ENCODE peak calls at places on chromosome X, in nine cellular contexts. One of them, this sample, is unnamed.

GRCh38 chrX:117147249-117147648 is 684.5 kb upstream of the CT83 start:
- DNase-seq in PC-3: no peak
- DNase-seq in OCI-LY7: no peak
- DNase-seq in hepatocyte: no peak
- DNase-seq in HCT116: no peak
- DNase-seq in GM23248: no peak
- DNase-seq in GM23338: no peak
- DNase-seq in SK-N-SH: no peak
- DNase-seq in MM.1S: no peak
- DNase-seq in this sample: no peak

GRCh38 chrX:150731795-150732194 is 38.6 kb downstream of the MTMR1 start:
- DNase-seq in PC-3: peak
- DNase-seq in OCI-LY7: no peak
- DNase-seq in hepatocyte: no peak
- DNase-seq in HCT116: no peak
- DNase-seq in GM23248: peak
- DNase-seq in GM23338: no peak
- DNase-seq in SK-N-SH: no peak
- DNase-seq in MM.1S: no peak
- DNase-seq in this sample: no peak

GRCh38 chrX:129360175-129360574 is 163.1 kb downstream of the SMARCA1 start:
- DNase-seq in PC-3: peak
- DNase-seq in OCI-LY7: peak
- DNase-seq in hepatocyte: peak
- DNase-seq in HCT116: peak
- DNase-seq in GM23248: peak
- DNase-seq in GM23338: peak
- DNase-seq in SK-N-SH: peak
- DNase-seq in MM.1S: peak
- DNase-seq in this sample: peak

GRCh38 chrX:72258174-72258573 is 18.9 kb downstream of the RPS4X start:
- DNase-seq in PC-3: peak
- DNase-seq in OCI-LY7: no peak
- DNase-seq in hepatocyte: peak
- DNase-seq in HCT116: no peak
- DNase-seq in GM23248: peak
- DNase-seq in GM23338: no peak
- DNase-seq in SK-N-SH: peak
- DNase-seq in MM.1S: no peak
- DNase-seq in this sample: no peak

GRCh38 chrX:104428231-104428630 is 137.8 kb upstream of the IL1RAPL2 start:
- DNase-seq in PC-3: peak
- DNase-seq in OCI-LY7: no peak
- DNase-seq in hepatocyte: no peak
- DNase-seq in HCT116: no peak
- DNase-seq in GM23248: peak
- DNase-seq in GM23338: no peak
- DNase-seq in SK-N-SH: no peak
- DNase-seq in MM.1S: no peak
- DNase-seq in this sample: no peak

GRCh38 chrX:21612154-21612553 is 46.0 kb downstream of the KLHL34 start:
- DNase-seq in PC-3: no peak
- DNase-seq in OCI-LY7: no peak
- DNase-seq in hepatocyte: no peak
- DNase-seq in HCT116: no peak
- DNase-seq in GM23248: no peak
- DNase-seq in GM23338: no peak
- DNase-seq in SK-N-SH: no peak
- DNase-seq in MM.1S: no peak
- DNase-seq in this sample: no peak

GRCh38 chrX:110123331-110123782 is 120.4 kb downstream of the TMEM164 start:
- DNase-seq in PC-3: no peak
- DNase-seq in OCI-LY7: no peak
- DNase-seq in hepatocyte: peak
- DNase-seq in HCT116: no peak
- DNase-seq in GM23248: no peak
- DNase-seq in GM23338: no peak
- DNase-seq in SK-N-SH: no peak
- DNase-seq in MM.1S: no peak
- DNase-seq in this sample: no peak

GRCh38 chrX:69022430-69022829 is 142.8 kb downstream of the PJA1 start:
- DNase-seq in PC-3: no peak
- DNase-seq in OCI-LY7: no peak
- DNase-seq in hepatocyte: no peak
- DNase-seq in HCT116: no peak
- DNase-seq in GM23248: no peak
- DNase-seq in GM23338: no peak
- DNase-seq in SK-N-SH: no peak
- DNase-seq in MM.1S: no peak
- DNase-seq in this sample: no peak

GRCh38 chrX:155645180-155645579 is 32.4 kb upstream of the TMLHE start:
- DNase-seq in PC-3: no peak
- DNase-seq in OCI-LY7: no peak
- DNase-seq in hepatocyte: no peak
- DNase-seq in HCT116: no peak
- DNase-seq in GM23248: no peak
- DNase-seq in GM23338: peak
- DNase-seq in SK-N-SH: no peak
- DNase-seq in MM.1S: peak
- DNase-seq in this sample: no peak

GRCh38 chrX:71652405-71652804 is 14.9 kb upstream of the LOC101059915 start:
- DNase-seq in PC-3: peak
- DNase-seq in OCI-LY7: peak
- DNase-seq in hepatocyte: peak
- DNase-seq in HCT116: peak
- DNase-seq in GM23248: peak
- DNase-seq in GM23338: peak
- DNase-seq in SK-N-SH: peak
- DNase-seq in MM.1S: peak
- DNase-seq in this sample: peak

GRCh38 chrX:70268034-70268433 is at the start of gene ARR3:
- DNase-seq in PC-3: no peak
- DNase-seq in OCI-LY7: no peak
- DNase-seq in hepatocyte: no peak
- DNase-seq in HCT116: no peak
- DNase-seq in GM23248: no peak
- DNase-seq in GM23338: no peak
- DNase-seq in SK-N-SH: no peak
- DNase-seq in MM.1S: no peak
- DNase-seq in this sample: no peak

GRCh38 chrX:13220916-13221315 is 98.9 kb downstream of the ATXN3L start:
- DNase-seq in PC-3: peak
- DNase-seq in OCI-LY7: no peak
- DNase-seq in hepatocyte: peak
- DNase-seq in HCT116: no peak
- DNase-seq in GM23248: peak
- DNase-seq in GM23338: no peak
- DNase-seq in SK-N-SH: no peak
- DNase-seq in MM.1S: no peak
- DNase-seq in this sample: no peak

GRCh38 chrX:149152941-149153340 is 352.2 kb downstream of the IDS start:
- DNase-seq in PC-3: no peak
- DNase-seq in OCI-LY7: no peak
- DNase-seq in hepatocyte: no peak
- DNase-seq in HCT116: no peak
- DNase-seq in GM23248: peak
- DNase-seq in GM23338: no peak
- DNase-seq in SK-N-SH: no peak
- DNase-seq in MM.1S: no peak
- DNase-seq in this sample: no peak

GRCh38 chrX:149151805-149152757 is 353.0 kb downstream of the IDS start:
- DNase-seq in PC-3: no peak
- DNase-seq in OCI-LY7: no peak
- DNase-seq in hepatocyte: no peak
- DNase-seq in HCT116: no peak
- DNase-seq in GM23248: peak
- DNase-seq in GM23338: no peak
- DNase-seq in SK-N-SH: no peak
- DNase-seq in MM.1S: no peak
- DNase-seq in this sample: no peak
- TF ChIP-seq EZH2phosphoT487 in PC-3: no peak
- TF ChIP-seq EZH2phosphoT487 in OCI-LY7: no peak
- TF ChIP-seq EZH2phosphoT487 in hepatocyte: no peak
- TF ChIP-seq EZH2phosphoT487 in HCT116: no peak
- TF ChIP-seq EZH2phosphoT487 in GM23248: no peak
- TF ChIP-seq EZH2phosphoT487 in GM23338: no peak
- TF ChIP-seq EZH2phosphoT487 in SK-N-SH: no peak
- TF ChIP-seq EZH2phosphoT487 in MM.1S: no peak
- TF ChIP-seq EZH2phosphoT487 in this sample: no peak

GRCh38 chrX:148612431-148612830 is 112.0 kb downstream of the AFF2 start:
- DNase-seq in PC-3: no peak
- DNase-seq in OCI-LY7: no peak
- DNase-seq in hepatocyte: no peak
- DNase-seq in HCT116: no peak
- DNase-seq in GM23248: no peak
- DNase-seq in GM23338: no peak
- DNase-seq in SK-N-SH: no peak
- DNase-seq in MM.1S: no peak
- DNase-seq in this sample: no peak
- TF ChIP-seq EZH2phosphoT487 in PC-3: no peak
- TF ChIP-seq EZH2phosphoT487 in OCI-LY7: no peak
- TF ChIP-seq EZH2phosphoT487 in hepatocyte: no peak
- TF ChIP-seq EZH2phosphoT487 in HCT116: no peak
- TF ChIP-seq EZH2phosphoT487 in GM23248: no peak
- TF ChIP-seq EZH2phosphoT487 in GM23338: no peak
- TF ChIP-seq EZH2phosphoT487 in SK-N-SH: no peak
- TF ChIP-seq EZH2phosphoT487 in MM.1S: no peak
- TF ChIP-seq EZH2phosphoT487 in this sample: no peak

GRCh38 chrX:29690061-29690460 is 525.3 kb upstream of the MAGEB2 start:
- DNase-seq in PC-3: no peak
- DNase-seq in OCI-LY7: no peak
- DNase-seq in hepatocyte: no peak
- DNase-seq in HCT116: no peak
- DNase-seq in GM23248: peak
- DNase-seq in GM23338: no peak
- DNase-seq in SK-N-SH: no peak
- DNase-seq in MM.1S: no peak
- DNase-seq in this sample: no peak
- TF ChIP-seq EZH2phosphoT487 in PC-3: no peak
- TF ChIP-seq EZH2phosphoT487 in OCI-LY7: no peak
- TF ChIP-seq EZH2phosphoT487 in hepatocyte: no peak
- TF ChIP-seq EZH2phosphoT487 in HCT116: no peak
- TF ChIP-seq EZH2phosphoT487 in GM23248: no peak
- TF ChIP-seq EZH2phosphoT487 in GM23338: no peak
- TF ChIP-seq EZH2phosphoT487 in SK-N-SH: no peak
- TF ChIP-seq EZH2phosphoT487 in MM.1S: no peak
- TF ChIP-seq EZH2phosphoT487 in this sample: no peak

GRCh38 chrX:102835504-102836146 is 101.4 kb upstream of the RAB40AL start:
- DNase-seq in PC-3: peak
- DNase-seq in OCI-LY7: peak
- DNase-seq in hepatocyte: peak
- DNase-seq in HCT116: no peak
- DNase-seq in GM23248: peak
- DNase-seq in GM23338: peak
- DNase-seq in SK-N-SH: no peak
- DNase-seq in MM.1S: peak
- DNase-seq in this sample: peak

GRCh38 chrX:102837843-102838242 is 99.2 kb upstream of the RAB40AL start:
- DNase-seq in PC-3: no peak
- DNase-seq in OCI-LY7: no peak
- DNase-seq in hepatocyte: no peak
- DNase-seq in HCT116: no peak
- DNase-seq in GM23248: peak
- DNase-seq in GM23338: no peak
- DNase-seq in SK-N-SH: no peak
- DNase-seq in MM.1S: no peak
- DNase-seq in this sample: no peak

GRCh38 chrX:102845020-102845419 is 92.1 kb upstream of the RAB40AL start:
- DNase-seq in PC-3: no peak
- DNase-seq in OCI-LY7: no peak
- DNase-seq in hepatocyte: no peak
- DNase-seq in HCT116: no peak
- DNase-seq in GM23248: no peak
- DNase-seq in GM23338: no peak
- DNase-seq in SK-N-SH: no peak
- DNase-seq in MM.1S: no peak
- DNase-seq in this sample: no peak

GRCh38 chrX:102841706-102842003 is 95.4 kb upstream of the RAB40AL start:
- DNase-seq in PC-3: no peak
- DNase-seq in OCI-LY7: no peak
- DNase-seq in hepatocyte: no peak
- DNase-seq in HCT116: no peak
- DNase-seq in GM23248: no peak
- DNase-seq in GM23338: no peak
- DNase-seq in SK-N-SH: no peak
- DNase-seq in MM.1S: no peak
- DNase-seq in this sample: no peak

GRCh38 chrX:102840871-102841705 is 96.0 kb upstream of the RAB40AL start:
- DNase-seq in PC-3: peak
- DNase-seq in OCI-LY7: no peak
- DNase-seq in hepatocyte: peak
- DNase-seq in HCT116: no peak
- DNase-seq in GM23248: peak
- DNase-seq in GM23338: peak
- DNase-seq in SK-N-SH: no peak
- DNase-seq in MM.1S: no peak
- DNase-seq in this sample: peak
- TF ChIP-seq EZH2phosphoT487 in PC-3: no peak
- TF ChIP-seq EZH2phosphoT487 in OCI-LY7: no peak
- TF ChIP-seq EZH2phosphoT487 in hepatocyte: no peak
- TF ChIP-seq EZH2phosphoT487 in HCT116: no peak
- TF ChIP-seq EZH2phosphoT487 in GM23248: no peak
- TF ChIP-seq EZH2phosphoT487 in GM23338: no peak
- TF ChIP-seq EZH2phosphoT487 in SK-N-SH: no peak
- TF ChIP-seq EZH2phosphoT487 in MM.1S: no peak
- TF ChIP-seq EZH2phosphoT487 in this sample: no peak

DNA sequence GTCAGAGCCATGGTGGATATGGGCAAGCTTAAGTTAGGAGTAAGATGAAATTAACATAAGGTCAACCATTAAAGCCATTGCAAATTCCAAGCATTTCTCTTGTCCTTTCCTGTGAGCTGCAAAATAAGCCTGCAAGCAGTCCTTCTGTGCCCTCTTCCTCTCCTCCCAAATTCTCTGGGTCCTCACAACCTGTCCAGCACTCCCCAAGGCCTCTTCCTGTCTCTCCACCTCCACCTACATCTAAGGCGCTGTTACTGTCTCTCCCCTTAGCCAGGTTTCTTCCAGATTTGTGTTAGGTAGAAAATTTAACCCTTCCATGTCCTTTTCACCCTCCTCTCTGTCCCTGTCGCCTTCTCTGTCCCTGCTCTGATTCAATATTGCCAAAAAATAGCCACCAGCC is 22.2 kb downstream of the ETDC start:
- DNase-seq in PC-3: no peak
- DNase-seq in OCI-LY7: no peak
- DNase-seq in hepatocyte: no peak
- DNase-seq in HCT116: no peak
- DNase-seq in GM23248: no peak
- DNase-seq in GM23338: peak
- DNase-seq in SK-N-SH: no peak
- DNase-seq in MM.1S: no peak
- DNase-seq in this sample: no peak
- TF ChIP-seq EZH2phosphoT487 in PC-3: no peak
- TF ChIP-seq EZH2phosphoT487 in OCI-LY7: no peak
- TF ChIP-seq EZH2phosphoT487 in hepatocyte: no peak
- TF ChIP-seq EZH2phosphoT487 in HCT116: no peak
- TF ChIP-seq EZH2phosphoT487 in GM23248: no peak
- TF ChIP-seq EZH2phosphoT487 in GM23338: no peak
- TF ChIP-seq EZH2phosphoT487 in SK-N-SH: no peak
- TF ChIP-seq EZH2phosphoT487 in MM.1S: no peak
- TF ChIP-seq EZH2phosphoT487 in this sample: no peak

GRCh38 chrX:45711231-45711630 is 510.6 kb upstream of the DIPK2B start:
- DNase-seq in PC-3: peak
- DNase-seq in OCI-LY7: no peak
- DNase-seq in hepatocyte: no peak
- DNase-seq in HCT116: no peak
- DNase-seq in GM23248: peak
- DNase-seq in GM23338: no peak
- DNase-seq in SK-N-SH: no peak
- DNase-seq in MM.1S: no peak
- DNase-seq in this sample: no peak
- TF ChIP-seq EZH2phosphoT487 in PC-3: no peak
- TF ChIP-seq EZH2phosphoT487 in OCI-LY7: no peak
- TF ChIP-seq EZH2phosphoT487 in hepatocyte: no peak
- TF ChIP-seq EZH2phosphoT487 in HCT116: no peak
- TF ChIP-seq EZH2phosphoT487 in GM23248: no peak
- TF ChIP-seq EZH2phosphoT487 in GM23338: no peak
- TF ChIP-seq EZH2phosphoT487 in SK-N-SH: no peak
- TF ChIP-seq EZH2phosphoT487 in MM.1S: no peak
- TF ChIP-seq EZH2phosphoT487 in this sample: no peak

This sample was measured in neural progenitor cell.